ENCODE peak calls at places on chromosomes 7 and 10, in eight cellular contexts. P, W, I, N, O, X, E and D are unnamed samples. For H3K9me3, the result is how much of the 10 kb centered on the place peaks cover.

GRCh38 chr7:54678763-54679396 is 80.1 kb downstream of the SEC61G start:
- DNase-seq in P (no peak), W (no peak), I (no peak), N (no peak), O (no peak), X (no peak), E (no peak), D (no peak)

GRCh38 chr10:59580257-59580863 is 129.3 kb downstream of the SLC16A9 start:
- DNase-seq in P (no peak), W (no peak), I (no peak), N (peak), O (no peak), X (no peak), E (peak), D (no peak)

GRCh38 chr7:72190919-72191318 is 221.2 kb downstream of the CALN1 start:
- DNase-seq in P (no peak), W (no peak), I (no peak), N (no peak), O (no peak), X (no peak), E (no peak), D (no peak)

GRCh38 chr10:33410096-33410859 is 75.8 kb upstream of the NRP1 start:
- DNase-seq in P (no peak), W (no peak), I (no peak), N (peak), O (no peak), X (no peak), E (no peak), D (no peak)

GRCh38 chr7:77293046-77293445 is 93.4 kb upstream of the FGL2 start:
- DNase-seq in P (no peak), W (no peak), I (no peak), N (no peak), O (no peak), X (no peak), E (no peak), D (no peak)

GRCh38 chr10:98886686-98887085 is 349.0 kb downstream of the HPSE2 start:
- DNase-seq in P (no peak), W (no peak), I (no peak), N (peak), O (no peak), X (no peak), E (no peak), D (no peak)

GRCh38 chr10:70223728-70224127 is 9.5 kb downstream of the PPA1 start:
- DNase-seq in P (no peak), W (no peak), I (no peak), N (peak), O (no peak), X (no peak), E (no peak), D (no peak)

GRCh38 chr10:71840177-71840711 is 10.8 kb downstream of the PSAP start:
- DNase-seq in P (peak), W (peak), I (peak), N (peak), O (peak), X (peak), E (no peak), D (no peak)

GRCh38 chr7:47153076-47153475 is 428.8 kb downstream of the TNS3 start:
- DNase-seq in P (peak), W (no peak), I (no peak), N (peak), O (peak), X (no peak), E (no peak), D (no peak)

GRCh38 chr10:4650572-4650971 is 175.4 kb upstream of the AKR1E2 start:
- DNase-seq in P (no peak), W (no peak), I (no peak), N (peak), O (no peak), X (no peak), E (no peak), D (no peak)

GRCh38 chr10:3399756-3400155 is 227.2 kb upstream of the PITRM1 start:
- DNase-seq in P (no peak), W (no peak), I (no peak), N (peak), O (no peak), X (no peak), E (no peak), D (no peak)

GRCh38 chr10:12844796-12845524 is 156.6 kb downstream of the CCDC3 start:
- DNase-seq in P (peak), W (peak), I (no peak), N (peak), O (peak), X (peak), E (peak), D (no peak)

GRCh38 chr10:85995791-85996190 is 370.8 kb downstream of the GRID1 start:
- DNase-seq in P (no peak), W (peak), I (peak), N (peak), O (no peak), X (no peak), E (peak), D (no peak)

GRCh38 chr7:3217166-3217565 is 83.9 kb upstream of the SDK1 start:
- DNase-seq in P (no peak), W (no peak), I (peak), N (peak), O (no peak), X (no peak), E (no peak), D (no peak)

GRCh38 chr10:34698979-34699378 is 116.1 kb downstream of the PARD3 start:
- DNase-seq in P (no peak), W (no peak), I (no peak), N (peak), O (no peak), X (no peak), E (peak), D (peak)

GRCh38 chr7:43242628-43243255 is 130.3 kb downstream of the HECW1 start:
- DNase-seq in P (no peak), W (no peak), I (no peak), N (peak), O (no peak), X (no peak), E (no peak), D (no peak)

GRCh38 chr10:50417486-50417905 is 166.2 kb upstream of the ASAH2 start:
- DNase-seq in P (no peak), W (no peak), I (no peak), N (peak), O (no peak), X (no peak), E (no peak), D (no peak)
- H3K27ac ChIP-seq in P (peak), W (peak), I (peak), N (no peak), O (no peak), X (peak), E (peak), D (peak)

GRCh38 chr10:73781879-73782748 is at the start of gene CHCHD1:
- DNase-seq in P (peak), W (peak), I (peak), N (peak), O (peak), X (peak), E (peak), D (peak)
- TF ChIP-seq POLR2A in P (no peak), W (peak), I (no peak), N (no peak), O (no peak), X (peak), E (peak), D (no peak)

GRCh38 chr7:6675807-6676405 is 30.8 kb downstream of the ZNF12 start:
- DNase-seq in P (no peak), W (no peak), I (no peak), N (no peak), O (no peak), X (no peak), E (no peak), D (no peak)
- H3K9me3 ChIP-seq in P (under half), W (under half), I (half or more), N (half or more), O (under half), X (under half), E (under half), D (half or more)

GRCh38 chr10:102646610-102647432 is 2.5 kb downstream of the TRIM8 start:
- DNase-seq in P (no peak), W (peak), I (peak), N (peak), O (no peak), X (no peak), E (peak), D (peak)
- H3K27ac ChIP-seq in P (peak), W (peak), I (peak), N (peak), O (peak), X (peak), E (peak), D (peak)

DNA sequence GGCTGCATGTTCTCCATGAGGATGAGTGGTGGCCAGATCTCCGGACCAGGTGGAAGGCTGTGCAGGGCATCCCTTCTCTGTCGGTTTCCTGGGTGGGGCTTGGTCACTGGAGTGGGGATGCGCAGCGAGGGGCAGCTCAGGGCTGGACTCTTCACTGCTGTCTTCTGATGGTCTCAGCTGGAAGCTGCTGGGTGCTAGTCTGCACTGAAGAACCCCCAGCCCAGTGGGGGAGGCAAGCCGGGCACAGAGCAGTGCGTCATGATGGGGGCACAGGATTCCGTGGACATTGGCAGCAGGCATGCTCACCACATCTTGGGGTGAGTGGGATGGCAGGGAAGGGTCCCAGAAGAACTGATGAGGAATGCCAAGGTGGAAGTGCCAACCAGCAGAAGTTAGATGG is 39.8 kb downstream of the EEPD1 start:
- DNase-seq in P (no peak), W (no peak), I (no peak), N (no peak), O (no peak), X (peak), E (no peak), D (no peak)
- TF ChIP-seq POLR2A in P (no peak), W (no peak), I (no peak), N (no peak), O (no peak), X (no peak), E (no peak), D (no peak)

GRCh38 chr7:56447864-56448693 is 331.9 kb upstream of the NUPR2 start:
- DNase-seq in P (no peak), W (peak), I (no peak), N (no peak), O (peak), X (no peak), E (no peak), D (no peak)

GRCh38 chr7:56449762-56450161 is 333.5 kb upstream of the NUPR2 start:
- DNase-seq in P (no peak), W (no peak), I (no peak), N (no peak), O (no peak), X (no peak), E (no peak), D (no peak)
- H3K9me3 ChIP-seq in P (under half), W (under half), I (half or more), N (under half), O (under half), X (under half), E (under half), D (under half)